ENCODE peak calls at places on chromosomes 2 and 18, in nine cellular contexts. One of them, this sample, is unnamed.

GRCh38 chr2:12824771-12825363 is 108.1 kb downstream of the TRIB2 start:
- DNase-seq in activated CD8-positive, alpha-beta memory T cell treated with anti-CD3 and anti-CD28 coated beads for 1 hour: no peak
- DNase-seq in NCI-H1694: no peak
- DNase-seq in activated T-cell treated with anti-CD3 and anti-CD28 coated beads, Interleukin-2, amount 50 U/mL, for 72 hours: no peak
- DNase-seq in EL: no peak
- DNase-seq in NCI-H460: no peak
- DNase-seq in endothelial cell: no peak
- DNase-seq in H7: no peak
- DNase-seq in activated T-helper 1 cell treated with anti-CD3 and anti-CD28 coated beads, Interleukin-12 subunit alpha, Interleukin-12 subunit beta, Interleukin-2, Interleukin-4 antibody, amounts not matched to agents 30 ng/mL and 10 ng/mL and 1 ng/mL, durations not matched to agents 14 hours and 24 hours and 36 hours: no peak
- DNase-seq in this sample: no peak

GRCh38 chr18:48889981-48890735 is 60.6 kb downstream of the SMAD7 start:
- DNase-seq in activated T-helper 1 cell treated with anti-CD3 and anti-CD28 coated beads, Interleukin-12 subunit alpha, Interleukin-12 subunit beta, Interleukin-2, Interleukin-4 antibody, amounts not matched to agents 30 ng/mL and 10 ng/mL and 1 ng/mL, durations not matched to agents 14 hours and 24 hours and 36 hours: no peak
- DNase-seq in endothelial cell: no peak
- DNase-seq in NCI-H1694: no peak
- DNase-seq in activated T-cell treated with anti-CD3 and anti-CD28 coated beads, Interleukin-2, amount 50 U/mL, for 72 hours: no peak
- DNase-seq in EL: no peak
- DNase-seq in H7: no peak
- DNase-seq in NCI-H460: no peak
- DNase-seq in activated CD8-positive, alpha-beta memory T cell treated with anti-CD3 and anti-CD28 coated beads for 1 hour: no peak
- DNase-seq in this sample: no peak

GRCh38 chr2:96527990-96528679 is 8.4 kb upstream of the ARID5A start:
- DNase-seq in endothelial cell: no peak
- DNase-seq in activated T-helper 1 cell treated with anti-CD3 and anti-CD28 coated beads, Interleukin-12 subunit alpha, Interleukin-12 subunit beta, Interleukin-2, Interleukin-4 antibody, amounts not matched to agents 30 ng/mL and 10 ng/mL and 1 ng/mL, durations not matched to agents 14 hours and 24 hours and 36 hours: peak
- DNase-seq in NCI-H1694: no peak
- DNase-seq in EL: peak
- DNase-seq in activated T-cell treated with anti-CD3 and anti-CD28 coated beads, Interleukin-2, amount 50 U/mL, for 72 hours: peak
- DNase-seq in NCI-H460: no peak
- DNase-seq in H7: peak
- DNase-seq in activated CD8-positive, alpha-beta memory T cell treated with anti-CD3 and anti-CD28 coated beads for 1 hour: no peak
- DNase-seq in this sample: peak

GRCh38 chr2:124024491-124025348 is at the start of gene CNTNAP5:
- DNase-seq in NCI-H1694: peak
- DNase-seq in endothelial cell: peak
- DNase-seq in activated CD8-positive, alpha-beta memory T cell treated with anti-CD3 and anti-CD28 coated beads for 1 hour: no peak
- DNase-seq in activated T-helper 1 cell treated with anti-CD3 and anti-CD28 coated beads, Interleukin-12 subunit alpha, Interleukin-12 subunit beta, Interleukin-2, Interleukin-4 antibody, amounts not matched to agents 30 ng/mL and 10 ng/mL and 1 ng/mL, durations not matched to agents 14 hours and 24 hours and 36 hours: no peak
- DNase-seq in EL: no peak
- DNase-seq in activated T-cell treated with anti-CD3 and anti-CD28 coated beads, Interleukin-2, amount 50 U/mL, for 72 hours: peak
- DNase-seq in NCI-H460: no peak
- DNase-seq in H7: peak
- DNase-seq in this sample: no peak

GRCh38 chr2:121004950-121005349 is 269.3 kb downstream of the GLI2 start:
- DNase-seq in endothelial cell: no peak
- DNase-seq in EL: no peak
- DNase-seq in activated T-helper 1 cell treated with anti-CD3 and anti-CD28 coated beads, Interleukin-12 subunit alpha, Interleukin-12 subunit beta, Interleukin-2, Interleukin-4 antibody, amounts not matched to agents 30 ng/mL and 10 ng/mL and 1 ng/mL, durations not matched to agents 14 hours and 24 hours and 36 hours: no peak
- DNase-seq in activated T-cell treated with anti-CD3 and anti-CD28 coated beads, Interleukin-2, amount 50 U/mL, for 72 hours: no peak
- DNase-seq in H7: no peak
- DNase-seq in NCI-H1694: no peak
- DNase-seq in activated CD8-positive, alpha-beta memory T cell treated with anti-CD3 and anti-CD28 coated beads for 1 hour: no peak
- DNase-seq in NCI-H460: no peak
- DNase-seq in this sample: no peak

GRCh38 chr18:22018366-22018765 is 151.0 kb upstream of the GATA6 start:
- DNase-seq in activated T-helper 1 cell treated with anti-CD3 and anti-CD28 coated beads, Interleukin-12 subunit alpha, Interleukin-12 subunit beta, Interleukin-2, Interleukin-4 antibody, amounts not matched to agents 30 ng/mL and 10 ng/mL and 1 ng/mL, durations not matched to agents 14 hours and 24 hours and 36 hours: no peak
- DNase-seq in H7: no peak
- DNase-seq in activated CD8-positive, alpha-beta memory T cell treated with anti-CD3 and anti-CD28 coated beads for 1 hour: no peak
- DNase-seq in NCI-H1694: no peak
- DNase-seq in endothelial cell: no peak
- DNase-seq in activated T-cell treated with anti-CD3 and anti-CD28 coated beads, Interleukin-2, amount 50 U/mL, for 72 hours: no peak
- DNase-seq in NCI-H460: no peak
- DNase-seq in EL: no peak
- DNase-seq in this sample: peak

GRCh38 chr2:174778479-174778962 is 14.2 kb upstream of the CHRNA1 start:
- DNase-seq in NCI-H460: no peak
- DNase-seq in activated CD8-positive, alpha-beta memory T cell treated with anti-CD3 and anti-CD28 coated beads for 1 hour: peak
- DNase-seq in H7: no peak
- DNase-seq in activated T-cell treated with anti-CD3 and anti-CD28 coated beads, Interleukin-2, amount 50 U/mL, for 72 hours: peak
- DNase-seq in EL: peak
- DNase-seq in NCI-H1694: no peak
- DNase-seq in endothelial cell: no peak
- DNase-seq in activated T-helper 1 cell treated with anti-CD3 and anti-CD28 coated beads, Interleukin-12 subunit alpha, Interleukin-12 subunit beta, Interleukin-2, Interleukin-4 antibody, amounts not matched to agents 30 ng/mL and 10 ng/mL and 1 ng/mL, durations not matched to agents 14 hours and 24 hours and 36 hours: peak
- DNase-seq in this sample: peak

GRCh38 chr2:69742170-69742952 is 427 bp downstream of the ANXA4 start:
- DNase-seq in NCI-H1694: no peak
- DNase-seq in endothelial cell: no peak
- DNase-seq in H7: peak
- DNase-seq in activated T-helper 1 cell treated with anti-CD3 and anti-CD28 coated beads, Interleukin-12 subunit alpha, Interleukin-12 subunit beta, Interleukin-2, Interleukin-4 antibody, amounts not matched to agents 30 ng/mL and 10 ng/mL and 1 ng/mL, durations not matched to agents 14 hours and 24 hours and 36 hours: no peak
- DNase-seq in activated CD8-positive, alpha-beta memory T cell treated with anti-CD3 and anti-CD28 coated beads for 1 hour: no peak
- DNase-seq in activated T-cell treated with anti-CD3 and anti-CD28 coated beads, Interleukin-2, amount 50 U/mL, for 72 hours: no peak
- DNase-seq in EL: peak
- DNase-seq in NCI-H460: no peak
- DNase-seq in this sample: no peak

GRCh38 chr2:109421101-109421500 is 192.7 kb downstream of the SEPTIN10 start:
- DNase-seq in activated T-helper 1 cell treated with anti-CD3 and anti-CD28 coated beads, Interleukin-12 subunit alpha, Interleukin-12 subunit beta, Interleukin-2, Interleukin-4 antibody, amounts not matched to agents 30 ng/mL and 10 ng/mL and 1 ng/mL, durations not matched to agents 14 hours and 24 hours and 36 hours: no peak
- DNase-seq in NCI-H460: no peak
- DNase-seq in activated CD8-positive, alpha-beta memory T cell treated with anti-CD3 and anti-CD28 coated beads for 1 hour: no peak
- DNase-seq in activated T-cell treated with anti-CD3 and anti-CD28 coated beads, Interleukin-2, amount 50 U/mL, for 72 hours: no peak
- DNase-seq in NCI-H1694: no peak
- DNase-seq in endothelial cell: no peak
- DNase-seq in H7: no peak
- DNase-seq in EL: no peak
- DNase-seq in this sample: no peak

GRCh38 chr2:43169987-43170732 is 56.2 kb downstream of the ZFP36L2 start:
- DNase-seq in activated CD8-positive, alpha-beta memory T cell treated with anti-CD3 and anti-CD28 coated beads for 1 hour: no peak
- DNase-seq in activated T-cell treated with anti-CD3 and anti-CD28 coated beads, Interleukin-2, amount 50 U/mL, for 72 hours: peak
- DNase-seq in NCI-H1694: no peak
- DNase-seq in EL: no peak
- DNase-seq in endothelial cell: peak
- DNase-seq in activated T-helper 1 cell treated with anti-CD3 and anti-CD28 coated beads, Interleukin-12 subunit alpha, Interleukin-12 subunit beta, Interleukin-2, Interleukin-4 antibody, amounts not matched to agents 30 ng/mL and 10 ng/mL and 1 ng/mL, durations not matched to agents 14 hours and 24 hours and 36 hours: peak
- DNase-seq in H7: peak
- DNase-seq in NCI-H460: peak
- DNase-seq in this sample: peak